ENCODE peak calls at places on chromosomes 7 and 10, in seven cellular contexts. One of them, this sample, is unnamed.
A peak's percentile ranks its signal among the peaks of the same experiment; 100 is the strongest.

GRCh38 chr7:42161723-42162122 is 75.3 kb downstream of the GLI3 start:
- DNase-seq in GM13976: no peak
- DNase-seq in astrocyte: no peak
- DNase-seq in heart left ventricle: no peak
- DNase-seq in mammary epithelial cell: peak; percentile 90
- DNase-seq in pancreas: no peak
- DNase-seq in GM12864: no peak
- DNase-seq in this sample: no peak

GRCh38 chr10:72948762-72949161 is 5.8 kb downstream of the PLA2G12B start:
- DNase-seq in pancreas: no peak
- DNase-seq in astrocyte: no peak
- DNase-seq in heart left ventricle: no peak
- DNase-seq in GM12864: no peak
- DNase-seq in GM13976: no peak
- DNase-seq in mammary epithelial cell: no peak
- DNase-seq in this sample: no peak

GRCh38 chr7:120743128-120743527 is 114.8 kb downstream of the TSPAN12 start:
- DNase-seq in mammary epithelial cell: no peak
- DNase-seq in pancreas: no peak
- DNase-seq in heart left ventricle: no peak
- DNase-seq in GM13976: no peak
- DNase-seq in GM12864: no peak
- DNase-seq in astrocyte: no peak
- DNase-seq in this sample: no peak

GRCh38 chr10:92849234-92849525 is 860 bp downstream of the EXOC6 start:
- DNase-seq in GM12864: no peak
- DNase-seq in heart left ventricle: no peak
- DNase-seq in mammary epithelial cell: peak; percentile 5
- DNase-seq in GM13976: no peak
- DNase-seq in pancreas: no peak
- DNase-seq in astrocyte: no peak
- DNase-seq in this sample: no peak

GRCh38 chr7:136925556-136925955 is 57.1 kb downstream of the CHRM2 start:
- DNase-seq in heart left ventricle: no peak
- DNase-seq in astrocyte: peak; percentile 85
- DNase-seq in pancreas: no peak
- DNase-seq in GM13976: no peak
- DNase-seq in GM12864: no peak
- DNase-seq in mammary epithelial cell: no peak
- DNase-seq in this sample: no peak

GRCh38 chr7:94375167-94375566 is 19.5 kb upstream of the COL1A2 start:
- DNase-seq in pancreas: peak; percentile 20
- DNase-seq in heart left ventricle: peak; percentile 70
- DNase-seq in GM13976: no peak
- DNase-seq in astrocyte: peak; percentile 96
- DNase-seq in mammary epithelial cell: no peak
- DNase-seq in GM12864: no peak
- DNase-seq in this sample: no peak

GRCh38 chr10:6766061-6766460 is 186.0 kb upstream of the PRKCQ start:
- DNase-seq in heart left ventricle: no peak
- DNase-seq in pancreas: no peak
- DNase-seq in GM13976: no peak
- DNase-seq in astrocyte: no peak
- DNase-seq in mammary epithelial cell: no peak
- DNase-seq in GM12864: no peak
- DNase-seq in this sample: no peak

GRCh38 chr7:1520574-1521234 is 9.8 kb upstream of the MAFK start:
- DNase-seq in mammary epithelial cell: no peak
- DNase-seq in heart left ventricle: no peak
- DNase-seq in astrocyte: peak; percentile 90
- DNase-seq in pancreas: no peak
- DNase-seq in GM12864: no peak
- DNase-seq in GM13976: no peak
- DNase-seq in this sample: no peak

GRCh38 chr7:98826400-98826799 is 43.4 kb downstream of the TMEM130 start:
- DNase-seq in heart left ventricle: no peak
- DNase-seq in GM13976: no peak
- DNase-seq in pancreas: no peak
- DNase-seq in astrocyte: no peak
- DNase-seq in mammary epithelial cell: peak; percentile 40
- DNase-seq in GM12864: no peak
- DNase-seq in this sample: no peak

GRCh38 chr10:73588656-73589055 is 2.5 kb downstream of the USP54 start:
- DNase-seq in pancreas: no peak
- DNase-seq in astrocyte: peak; percentile 10
- DNase-seq in GM12864: no peak
- DNase-seq in mammary epithelial cell: no peak
- DNase-seq in GM13976: no peak
- DNase-seq in heart left ventricle: no peak
- DNase-seq in this sample: no peak

GRCh38 chr7:55534262-55534915 is 37.9 kb downstream of the VOPP1 start:
- DNase-seq in astrocyte: peak; percentile 70
- DNase-seq in GM13976: peak; percentile 86
- DNase-seq in pancreas: no peak
- DNase-seq in heart left ventricle: peak; percentile 67
- DNase-seq in GM12864: peak; percentile 96
- DNase-seq in mammary epithelial cell: peak; percentile 97
- DNase-seq in this sample: peak; percentile 86

GRCh38 chr7:5687936-5688673 is 93.4 kb downstream of the RNF216 start:
- DNase-seq in GM13976: no peak
- DNase-seq in heart left ventricle: no peak
- DNase-seq in mammary epithelial cell: no peak
- DNase-seq in pancreas: no peak
- DNase-seq in GM12864: no peak
- DNase-seq in astrocyte: no peak
- DNase-seq in this sample: no peak

GRCh38 chr7:150829426-150829825 is 22.9 kb upstream of the AOC1 start:
- DNase-seq in GM13976: no peak
- DNase-seq in GM12864: no peak
- DNase-seq in pancreas: no peak
- DNase-seq in astrocyte: no peak
- DNase-seq in heart left ventricle: no peak
- DNase-seq in mammary epithelial cell: no peak
- DNase-seq in this sample: no peak

GRCh38 chr10:26540601-26541000 is 102.5 kb downstream of the APBB1IP start:
- DNase-seq in GM13976: peak; percentile 73
- DNase-seq in pancreas: no peak
- DNase-seq in GM12864: no peak
- DNase-seq in mammary epithelial cell: no peak
- DNase-seq in astrocyte: no peak
- DNase-seq in heart left ventricle: no peak
- DNase-seq in this sample: peak; percentile 63

GRCh38 chr10:71767420-71768035 is 5.8 kb downstream of the VSIR start:
- DNase-seq in mammary epithelial cell: no peak
- DNase-seq in astrocyte: no peak
- DNase-seq in GM13976: no peak
- DNase-seq in GM12864: no peak
- DNase-seq in heart left ventricle: peak; percentile 92
- DNase-seq in pancreas: no peak
- DNase-seq in this sample: no peak

GRCh38 chr7:107108951-107109350 is 59.9 kb upstream of the HBP1 start:
- DNase-seq in mammary epithelial cell: no peak
- DNase-seq in GM12864: no peak
- DNase-seq in heart left ventricle: no peak
- DNase-seq in pancreas: no peak
- DNase-seq in astrocyte: no peak
- DNase-seq in GM13976: no peak
- DNase-seq in this sample: no peak

GRCh38 chr7:5679741-5680473 is 101.6 kb downstream of the RNF216 start:
- DNase-seq in pancreas: peak; percentile 43
- DNase-seq in heart left ventricle: peak; percentile 71
- DNase-seq in GM12864: peak; percentile 76
- DNase-seq in mammary epithelial cell: no peak
- DNase-seq in astrocyte: no peak
- DNase-seq in GM13976: peak; percentile 73
- DNase-seq in this sample: peak; percentile 72

GRCh38 chr10:122850705-122851640 is 5.3 kb upstream of the CUZD1 start:
- DNase-seq in GM13976: no peak
- DNase-seq in heart left ventricle: no peak
- DNase-seq in astrocyte: peak; percentile 68
- DNase-seq in pancreas: peak; percentile 79
- DNase-seq in mammary epithelial cell: no peak
- DNase-seq in GM12864: no peak
- DNase-seq in this sample: no peak

GRCh38 chr7:43906327-43907010 is at the start of gene URGCP:
- DNase-seq in GM13976: peak; percentile 90
- DNase-seq in heart left ventricle: peak; percentile 70
- DNase-seq in astrocyte: peak; percentile 17
- DNase-seq in pancreas: peak; percentile 58
- DNase-seq in GM12864: no peak
- DNase-seq in mammary epithelial cell: peak; percentile 30
- DNase-seq in this sample: peak; percentile 83

GRCh38 chr7:1889556-1890181 is 219.6 kb downstream of the ELFN1 start:
- DNase-seq in mammary epithelial cell: no peak
- DNase-seq in astrocyte: peak; percentile 89
- DNase-seq in GM12864: no peak
- DNase-seq in pancreas: no peak
- DNase-seq in GM13976: no peak
- DNase-seq in heart left ventricle: no peak
- DNase-seq in this sample: no peak

GRCh38 chr10:103781329-103782061 is 73.9 kb downstream of the SH3PXD2A start:
- DNase-seq in astrocyte: peak; percentile 99
- DNase-seq in pancreas: no peak
- DNase-seq in heart left ventricle: peak; percentile 19
- DNase-seq in mammary epithelial cell: peak; percentile 99
- DNase-seq in GM12864: no peak
- DNase-seq in GM13976: no peak
- DNase-seq in this sample: no peak
- TF ChIP-seq CTCF in astrocyte: peak; percentile 66
- TF ChIP-seq CTCF in pancreas: no peak
- TF ChIP-seq CTCF in heart left ventricle: no peak
- TF ChIP-seq CTCF in mammary epithelial cell: peak; percentile 68
- TF ChIP-seq CTCF in GM12864: peak; percentile 37
- TF ChIP-seq CTCF in GM13976: no peak
- TF ChIP-seq CTCF in this sample: no peak

DNA sequence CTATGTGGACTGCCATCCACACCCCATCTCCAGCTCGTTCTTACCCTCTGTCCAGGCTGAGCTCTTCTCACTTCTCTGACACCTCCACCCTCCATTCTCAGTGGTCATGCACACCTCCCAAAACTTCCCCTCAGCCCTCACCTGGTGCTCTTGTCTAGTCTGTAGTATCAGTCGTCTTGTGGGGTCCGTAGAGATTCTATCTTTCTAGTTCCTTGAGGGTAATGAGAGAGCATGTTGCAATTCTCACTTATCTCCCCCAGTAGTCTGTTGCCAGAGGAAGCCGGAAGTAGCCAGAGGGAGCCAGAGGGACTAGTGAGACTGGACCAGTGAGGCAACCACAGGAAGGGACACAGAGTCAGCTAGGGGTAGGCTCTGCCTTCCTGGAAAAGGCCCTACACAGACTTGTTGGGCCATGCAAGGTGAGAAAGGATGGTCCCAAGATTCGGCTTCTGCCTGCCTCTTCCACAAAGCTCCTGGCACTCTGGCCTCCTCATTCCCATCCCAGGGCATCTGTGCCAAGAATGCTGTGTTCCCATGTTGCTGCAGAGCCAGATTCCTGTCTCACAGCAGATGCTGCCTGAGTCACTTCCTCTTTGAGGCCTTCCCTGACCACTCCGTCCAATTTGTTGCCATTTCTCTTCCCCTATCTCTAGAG is 50.6 kb upstream of the DUSP5 start:
- DNase-seq in GM13976: no peak
- DNase-seq in astrocyte: peak; percentile 94
- DNase-seq in heart left ventricle: no peak
- DNase-seq in pancreas: no peak
- DNase-seq in mammary epithelial cell: peak; percentile 81
- DNase-seq in GM12864: no peak
- DNase-seq in this sample: no peak
- TF ChIP-seq CTCF in GM13976: no peak
- TF ChIP-seq CTCF in astrocyte: no peak
- TF ChIP-seq CTCF in heart left ventricle: no peak
- TF ChIP-seq CTCF in pancreas: no peak
- TF ChIP-seq CTCF in mammary epithelial cell: no peak
- TF ChIP-seq CTCF in GM12864: no peak
- TF ChIP-seq CTCF in this sample: no peak

DNA sequence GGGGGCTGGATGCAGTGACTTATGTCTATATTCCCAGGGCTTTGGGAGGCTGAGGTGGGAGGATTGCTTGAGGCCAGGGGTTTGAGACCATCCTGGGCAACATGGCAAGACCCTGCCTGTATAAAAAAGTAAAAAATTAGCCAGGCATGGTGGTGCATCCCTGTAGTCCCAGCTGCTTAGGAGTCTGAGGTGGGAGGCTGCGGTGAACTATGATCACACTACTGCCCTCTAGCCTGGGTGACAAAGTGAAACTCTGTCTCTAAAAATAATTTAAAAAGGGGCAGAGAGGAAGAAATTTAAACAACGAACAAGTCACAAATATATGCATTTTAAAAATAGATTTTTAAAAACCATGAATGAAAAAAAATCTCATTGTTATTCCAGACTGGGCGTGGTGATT is 46.2 kb upstream of the FEZF1 start:
- DNase-seq in mammary epithelial cell: no peak
- DNase-seq in heart left ventricle: no peak
- DNase-seq in GM12864: no peak
- DNase-seq in GM13976: no peak
- DNase-seq in astrocyte: no peak
- DNase-seq in pancreas: no peak
- DNase-seq in this sample: no peak
- TF ChIP-seq CTCF in mammary epithelial cell: no peak
- TF ChIP-seq CTCF in heart left ventricle: no peak
- TF ChIP-seq CTCF in GM12864: peak; percentile 1
- TF ChIP-seq CTCF in GM13976: no peak
- TF ChIP-seq CTCF in astrocyte: no peak
- TF ChIP-seq CTCF in pancreas: no peak
- TF ChIP-seq CTCF in this sample: no peak

GRCh38 chr7:12653127-12653917 is 34.1 kb upstream of the ARL4A start:
- DNase-seq in astrocyte: peak; percentile 42
- DNase-seq in pancreas: no peak
- DNase-seq in mammary epithelial cell: no peak
- DNase-seq in GM12864: no peak
- DNase-seq in heart left ventricle: no peak
- DNase-seq in GM13976: no peak
- DNase-seq in this sample: no peak

GRCh38 chr7:12650080-12650479 is 37.4 kb upstream of the ARL4A start:
- DNase-seq in astrocyte: no peak
- DNase-seq in GM12864: no peak
- DNase-seq in pancreas: no peak
- DNase-seq in heart left ventricle: no peak
- DNase-seq in GM13976: no peak
- DNase-seq in mammary epithelial cell: no peak
- DNase-seq in this sample: no peak

GRCh38 chr7:12649348-12649747 is 38.1 kb upstream of the ARL4A start:
- DNase-seq in GM12864: no peak
- DNase-seq in heart left ventricle: no peak
- DNase-seq in pancreas: no peak
- DNase-seq in GM13976: no peak
- DNase-seq in mammary epithelial cell: peak; percentile 38
- DNase-seq in astrocyte: no peak
- DNase-seq in this sample: no peak

DNA sequence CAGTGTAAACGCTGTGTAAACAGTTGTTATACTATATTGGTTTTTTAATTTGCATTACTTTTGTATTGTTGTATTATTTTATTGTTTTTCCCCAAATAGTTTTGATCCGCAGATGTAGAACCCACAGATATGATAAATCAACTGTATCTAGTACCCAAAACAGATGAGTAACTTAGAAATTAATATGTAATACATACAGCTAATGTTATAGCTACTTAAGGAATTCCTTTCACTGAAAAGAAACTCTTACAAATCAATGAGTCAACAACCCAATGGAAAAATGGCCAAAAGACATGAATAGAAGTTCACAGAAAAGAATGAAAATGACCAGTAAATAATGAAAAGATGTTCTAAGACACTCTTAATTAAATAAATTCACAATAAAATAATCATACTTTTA is 32.3 kb upstream of the ARL4A start:
- DNase-seq in GM12864: no peak
- DNase-seq in heart left ventricle: no peak
- DNase-seq in GM13976: no peak
- DNase-seq in astrocyte: no peak
- DNase-seq in mammary epithelial cell: peak; percentile 9
- DNase-seq in pancreas: no peak
- DNase-seq in this sample: no peak
- TF ChIP-seq CTCF in GM12864: no peak
- TF ChIP-seq CTCF in heart left ventricle: no peak
- TF ChIP-seq CTCF in GM13976: no peak
- TF ChIP-seq CTCF in astrocyte: no peak
- TF ChIP-seq CTCF in mammary epithelial cell: no peak
- TF ChIP-seq CTCF in pancreas: no peak
- TF ChIP-seq CTCF in this sample: no peak